ENCODE peak calls at places on chromosomes 11 and 22, in nine cellular contexts. One of them, this sample, is unnamed.

GRCh38 chr11:3201677-3202181 is 16.9 kb downstream of the MRGPRG start:
- DNase-seq in H54: no peak
- DNase-seq in heart left ventricle: no peak
- DNase-seq in K562: no peak
- DNase-seq in IMR-90: no peak
- DNase-seq in ovary: no peak
- DNase-seq in A549: no peak
- DNase-seq in HCT116: no peak
- DNase-seq in adrenal gland: no peak
- DNase-seq in this sample: no peak

GRCh38 chr22:46368422-46368821 is 32.9 kb downstream of the TRMU start:
- DNase-seq in A549: no peak
- DNase-seq in ovary: no peak
- DNase-seq in heart left ventricle: no peak
- DNase-seq in K562: no peak
- DNase-seq in adrenal gland: no peak
- DNase-seq in IMR-90: no peak
- DNase-seq in HCT116: no peak
- DNase-seq in H54: no peak
- DNase-seq in this sample: no peak

GRCh38 chr11:115311949-115312348 is 192.3 kb downstream of the CADM1 start:
- DNase-seq in HCT116: no peak
- DNase-seq in K562: no peak
- DNase-seq in adrenal gland: no peak
- DNase-seq in A549: no peak
- DNase-seq in H54: no peak
- DNase-seq in IMR-90: no peak
- DNase-seq in heart left ventricle: no peak
- DNase-seq in ovary: no peak
- DNase-seq in this sample: no peak

GRCh38 chr11:29271616-29272015 is 745.2 kb downstream of the KCNA4 start:
- DNase-seq in HCT116: no peak
- DNase-seq in ovary: no peak
- DNase-seq in H54: no peak
- DNase-seq in heart left ventricle: no peak
- DNase-seq in K562: no peak
- DNase-seq in adrenal gland: no peak
- DNase-seq in A549: no peak
- DNase-seq in IMR-90: peak
- DNase-seq in this sample: no peak

GRCh38 chr11:36186340-36186739 is 102.9 kb downstream of the COMMD9 start:
- DNase-seq in HCT116: no peak
- DNase-seq in ovary: no peak
- DNase-seq in IMR-90: peak
- DNase-seq in adrenal gland: no peak
- DNase-seq in A549: no peak
- DNase-seq in heart left ventricle: no peak
- DNase-seq in H54: no peak
- DNase-seq in K562: no peak
- DNase-seq in this sample: no peak

GRCh38 chr11:34204396-34205279 is 99.2 kb downstream of the NAT10 start:
- DNase-seq in K562: no peak
- DNase-seq in ovary: no peak
- DNase-seq in A549: peak
- DNase-seq in heart left ventricle: no peak
- DNase-seq in adrenal gland: no peak
- DNase-seq in IMR-90: peak
- DNase-seq in HCT116: peak
- DNase-seq in H54: peak
- DNase-seq in this sample: no peak

GRCh38 chr11:10654211-10655150 is 39.1 kb downstream of the IRAG1 start:
- DNase-seq in H54: peak
- DNase-seq in ovary: no peak
- DNase-seq in HCT116: peak
- DNase-seq in A549: peak
- DNase-seq in IMR-90: peak
- DNase-seq in K562: peak
- DNase-seq in adrenal gland: peak
- DNase-seq in heart left ventricle: no peak
- DNase-seq in this sample: peak

GRCh38 chr11:2791521-2792375 is 92.0 kb upstream of the KCNQ1OT1 start:
- DNase-seq in adrenal gland: peak
- DNase-seq in A549: no peak
- DNase-seq in IMR-90: no peak
- DNase-seq in H54: no peak
- DNase-seq in HCT116: no peak
- DNase-seq in heart left ventricle: peak
- DNase-seq in ovary: peak
- DNase-seq in K562: no peak
- DNase-seq in this sample: no peak

GRCh38 chr11:103737791-103738190 is 298.6 kb upstream of the DDI1 start:
- DNase-seq in IMR-90: no peak
- DNase-seq in A549: no peak
- DNase-seq in heart left ventricle: peak
- DNase-seq in ovary: no peak
- DNase-seq in K562: no peak
- DNase-seq in HCT116: no peak
- DNase-seq in H54: no peak
- DNase-seq in adrenal gland: no peak
- DNase-seq in this sample: no peak

GRCh38 chr11:61747389-61748285 is 4.8 kb upstream of the MYRF start:
- DNase-seq in heart left ventricle: peak
- DNase-seq in K562: peak
- DNase-seq in IMR-90: peak
- DNase-seq in adrenal gland: peak
- DNase-seq in ovary: peak
- DNase-seq in H54: peak
- DNase-seq in A549: peak
- DNase-seq in HCT116: peak
- DNase-seq in this sample: peak

GRCh38 chr11:68471360-68472340 is 11.1 kb downstream of the PPP6R3 start:
- DNase-seq in IMR-90: peak
- DNase-seq in heart left ventricle: no peak
- DNase-seq in K562: no peak
- DNase-seq in adrenal gland: no peak
- DNase-seq in A549: no peak
- DNase-seq in H54: peak
- DNase-seq in HCT116: no peak
- DNase-seq in ovary: no peak
- DNase-seq in this sample: no peak

GRCh38 chr11:61586792-61587430 is 6.0 kb upstream of the SYT7 start:
- DNase-seq in K562: no peak
- DNase-seq in H54: no peak
- DNase-seq in adrenal gland: no peak
- DNase-seq in IMR-90: no peak
- DNase-seq in A549: no peak
- DNase-seq in heart left ventricle: no peak
- DNase-seq in HCT116: no peak
- DNase-seq in ovary: no peak
- DNase-seq in this sample: no peak

GRCh38 chr11:63488789-63489188 is 2.2 kb downstream of the PLAAT5 start:
- DNase-seq in ovary: no peak
- DNase-seq in IMR-90: no peak
- DNase-seq in heart left ventricle: no peak
- DNase-seq in adrenal gland: no peak
- DNase-seq in H54: no peak
- DNase-seq in HCT116: no peak
- DNase-seq in A549: no peak
- DNase-seq in K562: no peak
- DNase-seq in this sample: peak

GRCh38 chr11:63490551-63491239 is at the start of gene PLAAT5:
- DNase-seq in HCT116: no peak
- DNase-seq in K562: no peak
- DNase-seq in IMR-90: no peak
- DNase-seq in ovary: peak
- DNase-seq in H54: no peak
- DNase-seq in adrenal gland: no peak
- DNase-seq in A549: no peak
- DNase-seq in heart left ventricle: no peak
- DNase-seq in this sample: peak

GRCh38 chr11:63491240-63491587 is 247 bp upstream of the PLAAT5 start:
- DNase-seq in heart left ventricle: no peak
- DNase-seq in K562: no peak
- DNase-seq in adrenal gland: no peak
- DNase-seq in A549: no peak
- DNase-seq in ovary: no peak
- DNase-seq in IMR-90: no peak
- DNase-seq in HCT116: no peak
- DNase-seq in H54: no peak
- DNase-seq in this sample: no peak

GRCh38 chr11:63491614-63492372 is 826 bp upstream of the PLAAT5 start:
- DNase-seq in IMR-90: peak
- DNase-seq in A549: no peak
- DNase-seq in heart left ventricle: no peak
- DNase-seq in ovary: no peak
- DNase-seq in HCT116: no peak
- DNase-seq in K562: peak
- DNase-seq in H54: no peak
- DNase-seq in adrenal gland: no peak
- DNase-seq in this sample: peak

DNA sequence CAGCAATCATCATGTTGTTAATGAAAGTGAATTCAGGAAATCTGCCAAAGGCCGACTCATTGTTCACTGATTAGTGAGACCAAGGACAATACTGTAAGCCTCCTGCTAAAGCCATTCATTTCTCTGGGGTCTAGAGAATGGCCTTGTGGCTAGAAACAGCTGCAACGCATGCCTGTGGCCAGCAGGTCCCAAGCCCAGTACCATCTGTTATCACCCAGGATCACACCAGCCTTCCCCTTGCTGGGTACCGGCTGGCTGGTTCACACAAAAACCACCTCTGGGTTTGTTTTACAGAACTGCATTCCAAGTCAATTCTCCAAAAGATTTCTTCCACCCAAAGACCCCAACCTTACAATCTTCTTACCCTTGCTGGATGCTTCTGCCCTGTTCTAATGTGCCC is 1.1 kb downstream of the PLAAT5 start:
- DNase-seq in heart left ventricle: no peak
- DNase-seq in HCT116: no peak
- DNase-seq in IMR-90: no peak
- DNase-seq in H54: no peak
- DNase-seq in adrenal gland: no peak
- DNase-seq in ovary: no peak
- DNase-seq in K562: no peak
- DNase-seq in A549: no peak
- DNase-seq in this sample: peak
- TF ChIP-seq POLR2A in heart left ventricle: no peak
- TF ChIP-seq POLR2A in HCT116: no peak
- TF ChIP-seq POLR2A in IMR-90: no peak
- TF ChIP-seq POLR2A in H54: no peak
- TF ChIP-seq POLR2A in adrenal gland: no peak
- TF ChIP-seq POLR2A in ovary: no peak
- TF ChIP-seq POLR2A in K562: no peak
- TF ChIP-seq POLR2A in A549: no peak
- TF ChIP-seq POLR2A in this sample: no peak

GRCh38 chr11:45777127-45777969 is 27.6 kb upstream of the SLC35C1 start:
- DNase-seq in K562: no peak
- DNase-seq in adrenal gland: no peak
- DNase-seq in ovary: no peak
- DNase-seq in H54: no peak
- DNase-seq in heart left ventricle: no peak
- DNase-seq in HCT116: no peak
- DNase-seq in A549: no peak
- DNase-seq in IMR-90: no peak
- DNase-seq in this sample: no peak
- TF ChIP-seq POLR2A in K562: no peak
- TF ChIP-seq POLR2A in adrenal gland: no peak
- TF ChIP-seq POLR2A in ovary: no peak
- TF ChIP-seq POLR2A in H54: no peak
- TF ChIP-seq POLR2A in heart left ventricle: no peak
- TF ChIP-seq POLR2A in HCT116: no peak
- TF ChIP-seq POLR2A in A549: no peak
- TF ChIP-seq POLR2A in IMR-90: no peak
- TF ChIP-seq POLR2A in this sample: no peak

DNA sequence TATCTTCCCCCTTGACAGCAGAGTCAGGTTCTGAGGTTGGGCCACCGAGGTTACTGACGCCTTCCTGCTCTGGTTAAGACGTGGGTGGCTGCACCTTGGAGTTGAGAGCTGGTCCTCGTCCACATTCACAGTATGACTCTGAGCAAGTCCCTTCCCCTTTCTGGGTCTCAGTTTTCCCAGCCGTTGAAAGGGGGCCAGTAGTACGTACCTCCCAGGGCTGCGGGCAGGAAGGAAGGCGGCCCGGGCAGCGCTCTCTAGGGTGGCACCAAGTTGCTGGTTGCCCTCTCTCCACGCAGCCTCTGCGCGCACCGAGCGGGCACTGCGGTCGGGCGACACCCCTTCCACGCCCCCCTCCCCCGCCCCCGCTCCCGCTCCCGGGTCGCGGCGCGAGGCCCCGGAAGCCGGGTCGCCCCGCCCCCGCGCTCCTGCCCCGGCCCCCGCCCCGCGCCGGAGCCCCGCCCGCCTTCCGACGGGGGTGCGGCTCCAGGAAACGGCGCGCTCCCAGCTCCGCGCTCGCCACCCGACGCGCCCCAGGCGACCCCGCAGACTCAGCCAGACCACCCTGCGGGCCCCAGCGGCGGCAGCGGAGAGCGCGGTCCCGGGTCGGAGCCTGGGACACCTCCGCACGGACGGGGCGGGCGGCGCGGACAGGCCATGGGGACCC is at the start of gene EHBP1L1:
- DNase-seq in H54: no peak
- DNase-seq in heart left ventricle: peak
- DNase-seq in ovary: peak
- DNase-seq in K562: peak
- DNase-seq in HCT116: no peak
- DNase-seq in adrenal gland: peak
- DNase-seq in IMR-90: peak
- DNase-seq in A549: peak
- DNase-seq in this sample: peak
- TF ChIP-seq POLR2A in H54: no peak
- TF ChIP-seq POLR2A in heart left ventricle: peak
- TF ChIP-seq POLR2A in ovary: no peak
- TF ChIP-seq POLR2A in K562: peak
- TF ChIP-seq POLR2A in HCT116: peak
- TF ChIP-seq POLR2A in adrenal gland: no peak
- TF ChIP-seq POLR2A in IMR-90: no peak
- TF ChIP-seq POLR2A in A549: no peak
- TF ChIP-seq POLR2A in this sample: peak

DNA sequence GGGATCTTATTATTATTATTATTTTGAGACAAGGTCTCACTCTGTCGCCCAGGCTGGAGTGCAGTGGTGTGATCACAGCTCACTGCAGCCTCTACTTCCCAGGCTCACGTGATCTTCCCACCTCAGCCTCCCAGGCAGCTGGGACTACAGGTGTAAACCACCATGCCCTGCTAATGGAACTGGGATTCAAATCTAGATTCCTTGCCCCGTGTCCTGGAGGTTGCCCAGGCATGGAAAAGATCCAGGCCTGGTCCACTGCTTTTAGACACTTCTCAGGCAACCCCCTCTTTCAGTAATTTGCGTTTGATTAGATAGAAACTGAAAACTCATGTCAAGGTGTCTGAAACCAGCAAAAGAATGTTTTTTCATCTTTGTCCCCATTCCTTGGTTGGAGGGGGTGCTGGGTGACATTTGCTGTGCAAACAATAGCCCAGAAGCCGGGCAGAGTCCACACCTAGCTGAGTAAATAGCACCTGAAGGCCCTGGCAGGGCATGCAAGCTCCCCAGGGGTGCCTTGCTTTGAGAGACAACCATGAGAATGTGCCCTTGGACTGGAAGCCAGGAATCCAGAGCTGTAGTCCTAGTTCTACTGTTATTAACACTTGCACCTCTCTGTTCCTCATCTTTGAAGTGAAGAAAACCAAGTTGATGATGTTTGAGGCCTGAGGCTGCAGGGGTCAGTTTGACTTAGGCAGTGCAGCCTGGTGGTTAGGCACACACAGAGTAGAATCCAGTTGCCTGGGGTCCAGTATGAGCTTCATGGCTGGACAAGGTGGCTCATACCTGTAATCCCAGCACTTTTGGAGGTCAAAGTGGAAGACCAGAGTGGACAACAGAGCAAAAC is 19.1 kb upstream of the XBP1 start:
- DNase-seq in IMR-90: no peak
- DNase-seq in A549: no peak
- DNase-seq in HCT116: no peak
- DNase-seq in adrenal gland: no peak
- DNase-seq in heart left ventricle: no peak
- DNase-seq in ovary: no peak
- DNase-seq in H54: no peak
- DNase-seq in K562: no peak
- DNase-seq in this sample: no peak
- TF ChIP-seq POLR2A in IMR-90: no peak
- TF ChIP-seq POLR2A in A549: no peak
- TF ChIP-seq POLR2A in HCT116: no peak
- TF ChIP-seq POLR2A in adrenal gland: no peak
- TF ChIP-seq POLR2A in heart left ventricle: no peak
- TF ChIP-seq POLR2A in ovary: no peak
- TF ChIP-seq POLR2A in H54: no peak
- TF ChIP-seq POLR2A in K562: no peak
- TF ChIP-seq POLR2A in this sample: no peak